ENCODE peak calls at places on chromosomes 2 and 18, in five cellular contexts. F is CD8-positive, alpha-beta T cell; P is tibial nerve; D is kidney; U is GM12865. E is an unnamed sample.
A peak's percentile ranks its signal among the peaks of the same experiment; 100 is the strongest.

GRCh38 chr18:74289137-74289536 is 2.6 kb downstream of the CYB5A start:
- DNase-seq in F (no peak), D (no peak), P (no peak), U (no peak), E (no peak)

GRCh38 chr2:111634050-111634784 is 249.8 kb downstream of the ANAPC1 start:
- DNase-seq in P (no peak), D (no peak), U (peak; percentile 9), F (no peak), E (no peak)

GRCh38 chr2:6224267-6224666 is 532.1 kb downstream of the SOX11 start:
- DNase-seq in P (no peak), F (no peak), D (no peak), U (peak; percentile 50), E (peak; percentile 50)

GRCh38 chr18:2112435-2113045 is 458.8 kb downstream of the METTL4 start:
- DNase-seq in U (no peak), D (no peak), F (no peak), P (no peak), E (no peak)

GRCh38 chr2:240499309-240500301 is 58.2 kb downstream of the ANKMY1 start:
- DNase-seq in F (no peak), D (peak; percentile 60), P (no peak), U (no peak), E (no peak)

GRCh38 chr2:46298522-46299351 is 1.5 kb downstream of the EPAS1 start:
- DNase-seq in U (no peak), F (no peak), D (peak; percentile 83), P (peak; percentile 41), E (no peak)

GRCh38 chr2:240899468-240899865 is 3.5 kb upstream of the MAB21L4 start:
- DNase-seq in U (no peak), P (no peak), F (no peak), D (no peak), E (no peak)

GRCh38 chr2:241976296-241976695 is 106.8 kb downstream of the RTP5 start:
- DNase-seq in D (no peak), P (no peak), F (no peak), U (no peak), E (no peak)

GRCh38 chr18:48739266-48740067 is 200.6 kb downstream of the CTIF start:
- DNase-seq in U (no peak), F (no peak), P (no peak), D (peak; percentile 44), E (no peak)

GRCh38 chr18:77550625-77551024 is 301.0 kb downstream of the GALR1 start:
- DNase-seq in D (no peak), F (no peak), P (no peak), U (no peak), E (no peak)

GRCh38 chr18:70405051-70405450 is 116.2 kb downstream of the SOCS6 start:
- DNase-seq in P (no peak), F (no peak), U (no peak), D (no peak), E (no peak)

GRCh38 chr18:13368080-13368813 is 149.7 kb downstream of the LDLRAD4 start:
- DNase-seq in P (no peak), F (no peak), U (no peak), D (no peak), E (no peak)

GRCh38 chr2:151297882-151298281 is 8.4 kb upstream of the NMI start:
- DNase-seq in D (no peak), P (no peak), U (peak; percentile 33), F (no peak), E (no peak)

GRCh38 chr18:70961933-70962332 is 673.1 kb downstream of the SOCS6 start:
- DNase-seq in U (no peak), D (no peak), P (no peak), F (no peak), E (no peak)

GRCh38 chr2:224111576-224111975 is 72.5 kb upstream of the SERPINE2 start:
- DNase-seq in P (no peak), U (no peak), D (no peak), F (no peak), E (no peak)

GRCh38 chr2:58313926-58314325 is 72.8 kb upstream of the FANCL start:
- DNase-seq in U (no peak), F (no peak), D (no peak), P (no peak), E (no peak)

GRCh38 chr2:197515277-197515797 is 529 bp upstream of the MOB4 start:
- DNase-seq in F (no peak), P (no peak), D (no peak), U (peak; percentile 60), E (no peak)

GRCh38 chr18:26777316-26778053 is 88.0 kb downstream of the AQP4 start:
- DNase-seq in P (no peak), F (no peak), D (no peak), U (no peak), E (no peak)

GRCh38 chr2:45001629-45002385 is 7.4 kb downstream of the SIX2 start:
- DNase-seq in F (no peak), P (no peak), U (no peak), D (no peak), E (no peak)
- H3K4me3 ChIP-seq in F (no peak overlapping the region), P (no peak overlapping the region), U (no peak overlapping the region), D (no peak overlapping the region), E (no peak overlapping the region)

GRCh38 chr18:35620765-35621164 is 39.2 kb downstream of the GALNT1 start:
- DNase-seq in D (no peak), F (no peak), P (peak; percentile 9), U (no peak), E (no peak)
- H3K4me3 ChIP-seq in D (no peak overlapping the region), F (no peak overlapping the region), P (no peak overlapping the region), U (no peak overlapping the region), E (no peak overlapping the region)

DNA sequence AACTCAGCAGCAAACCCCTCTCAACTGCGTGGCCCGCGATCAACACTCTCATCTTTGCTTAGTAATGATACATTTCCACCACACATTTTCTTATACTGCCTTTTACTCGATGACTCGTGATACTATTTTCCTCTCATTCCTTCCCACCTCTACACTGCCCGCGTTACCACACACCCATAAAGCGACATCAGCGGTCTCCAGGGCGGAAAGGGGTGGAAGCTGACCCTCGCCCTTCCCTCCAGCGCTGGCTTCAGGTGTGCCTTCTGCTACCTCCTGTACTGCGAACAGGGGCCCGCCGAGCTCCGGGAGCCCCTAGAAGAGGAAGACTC is 1.3 kb downstream of the NETO1 start:
- DNase-seq in D (no peak), F (no peak), P (no peak), U (no peak), E (no peak)
- H3K4me3 ChIP-seq in D (no peak overlapping the region), F (no peak overlapping the region), P (no peak overlapping the region), U (no peak overlapping the region), E (no peak overlapping the region)

DNA sequence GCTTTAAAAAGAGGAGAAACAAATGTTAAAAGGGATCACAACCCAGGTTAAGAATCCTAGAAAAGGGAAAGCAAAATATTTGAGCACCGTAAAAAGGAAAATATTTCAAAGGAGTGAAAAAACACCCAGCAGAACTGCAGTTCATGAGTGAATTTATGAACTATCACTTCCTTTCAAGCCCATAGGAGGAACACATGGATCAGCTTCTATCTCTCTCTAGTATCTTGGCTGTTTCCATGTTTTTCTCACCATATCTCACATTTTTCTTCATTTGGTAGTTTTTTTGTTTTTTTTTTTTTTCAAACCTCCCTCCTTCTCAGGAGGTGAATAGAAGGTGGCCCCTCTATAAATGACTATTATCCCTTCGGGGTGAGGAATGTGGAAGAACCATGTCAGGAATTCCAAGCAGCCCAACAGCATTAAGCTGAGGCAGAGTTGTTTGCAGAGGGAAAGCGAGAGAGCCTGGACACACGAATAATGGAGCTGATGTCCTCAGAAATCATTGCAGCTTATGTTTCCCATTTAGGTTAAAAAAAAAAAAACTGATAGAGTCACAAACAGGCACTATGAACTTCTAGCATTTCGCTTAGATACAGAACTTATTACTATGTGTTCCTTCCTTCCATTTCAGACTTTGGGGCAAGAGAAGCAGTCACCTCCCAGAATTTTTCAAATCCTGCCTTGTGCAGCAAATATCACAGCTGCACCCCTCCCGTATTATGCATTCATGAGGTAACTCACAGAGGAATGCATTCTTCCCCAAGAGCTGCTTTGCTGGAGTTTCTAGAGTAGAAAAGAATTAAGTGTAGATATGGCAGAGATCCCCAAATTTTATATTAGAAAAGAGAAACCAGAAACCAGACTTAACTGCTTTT is 315.6 kb downstream of the IRS1 start:
- DNase-seq in U (no peak), D (no peak), F (no peak), P (no peak), E (no peak)
- H3K4me3 ChIP-seq in U (no peak overlapping the region), D (no peak overlapping the region), F (no peak overlapping the region), P (no peak overlapping the region), E (no peak overlapping the region)

GRCh38 chr2:130335226-130335625 is 7.5 kb upstream of the IMP4 start:
- DNase-seq in F (no peak), P (no peak), D (no peak), U (no peak), E (no peak)

GRCh38 chr2:130336150-130336876 is 6.4 kb upstream of the IMP4 start:
- DNase-seq in D (no peak), F (no peak), U (no peak), P (no peak), E (no peak)

GRCh38 chr2:130337735-130338325 is 4.9 kb upstream of the IMP4 start:
- DNase-seq in F (no peak), U (no peak), P (no peak), D (no peak), E (no peak)

GRCh38 chr2:130338793-130339345 is 3.8 kb upstream of the IMP4 start:
- DNase-seq in D (no peak), F (no peak), U (no peak), P (no peak), E (no peak)

GRCh38 chr2:130336877-130337734 is 5.6 kb upstream of the IMP4 start:
- DNase-seq in U (peak; percentile 77), D (peak; percentile 86), F (no peak), P (peak; percentile 57), E (peak; percentile 72)
- H3K4me3 ChIP-seq in U (no peak overlapping the region), D (peak overlapping the region; percentile 35), F (no peak overlapping the region), P (no peak overlapping the region), E (no peak overlapping the region)

GRCh38 chr2:187466129-187466792 is 18.2 kb upstream of the CALCRL start:
- DNase-seq in U (peak; percentile 5), D (no peak), F (no peak), P (no peak), E (no peak)
- H3K4me3 ChIP-seq in U (no peak overlapping the region), D (no peak overlapping the region), F (no peak overlapping the region), P (no peak overlapping the region), E (no peak overlapping the region)

GRCh38 chr2:183035298-183035953 is 2.8 kb downstream of the NCKAP1 start:
- DNase-seq in F (no peak), P (no peak), D (no peak), U (no peak), E (no peak)
- H3K4me3 ChIP-seq in F (no peak overlapping the region), P (no peak overlapping the region), D (peak overlapping the region; percentile 92), U (no peak overlapping the region), E (no peak overlapping the region)

DNA sequence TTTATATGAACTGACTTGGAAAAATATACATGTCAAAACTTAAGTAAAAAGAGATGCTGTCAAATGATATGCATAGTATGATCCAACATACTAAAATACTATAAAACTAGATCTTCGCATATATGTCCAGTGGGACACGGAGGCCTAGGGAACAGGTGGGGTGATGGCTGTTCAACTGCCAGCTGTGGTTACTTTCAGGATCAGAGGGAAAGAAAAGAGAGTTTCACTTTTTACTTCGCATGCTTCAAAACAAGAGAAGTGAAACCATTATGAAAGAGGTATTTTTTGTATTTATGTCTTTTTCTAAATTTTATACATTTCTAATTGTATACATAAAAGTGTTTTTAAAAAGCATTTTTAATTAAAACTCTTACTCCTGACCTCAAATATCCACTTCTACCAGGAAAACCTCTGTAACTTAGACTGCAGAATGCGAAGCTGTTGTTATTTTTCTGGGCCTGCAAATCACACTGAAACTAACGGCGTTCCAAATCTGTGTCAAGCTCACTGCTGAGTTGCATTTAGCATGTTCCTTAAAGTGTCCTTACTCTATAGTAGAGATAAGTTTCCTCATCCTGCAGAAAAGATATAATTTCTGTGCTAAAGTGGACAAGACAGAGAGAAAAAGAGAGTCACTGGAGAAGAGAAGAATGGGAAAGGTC is 97.8 kb upstream of the SLC35G4 start:
- DNase-seq in P (no peak), D (no peak), U (peak; percentile 75), F (no peak), E (peak; percentile 33)
- H3K4me3 ChIP-seq in P (no peak overlapping the region), D (no peak overlapping the region), U (peak overlapping the region; percentile 21), F (no peak overlapping the region), E (peak overlapping the region; percentile 37)